ENCODE peak calls at places on chromosomes 5 and 9, in eight cellular contexts. J is NCI-H1105 treated with DMSO at 0.1 percent for 48 hours; B is stimulated activated CD8-positive, alpha-beta memory T cell treated with anti-CD3 and anti-CD28 coated beads, Interleukin-4, amount 100 ng/mL, for 48 hours; U is activated gamma-delta T cell treated with Interleukin-2 at 50 U/mL for 16 hours; P is T-helper 1 cell; V is ecto neural progenitor cell; H is stimulated activated naive B cell treated with anti-CD40 and anti-IgM and Interleukin-4, amounts not matched to agents 10 μg/mL and 1 μg/mL and 100 μg/mL, for 72 hours; A is islet precursor cell. F is an unnamed sample.

GRCh38 chr5:96259211-96259772 is 173.8 kb downstream of the PCSK1 start:
- DNase-seq in J (no peak), B (no peak), U (no peak), P (no peak), V (no peak), H (no peak), A (no peak), F (no peak)

GRCh38 chr5:120684749-120685415 is 220.8 kb downstream of the PRR16 start:
- DNase-seq in J (no peak), B (no peak), U (no peak), P (no peak), V (no peak), H (no peak), A (peak), F (no peak)

GRCh38 chr9:112864413-112864812 is 26.3 kb downstream of the SLC46A2 start:
- DNase-seq in J (no peak), B (no peak), U (no peak), P (no peak), V (no peak), H (no peak), A (no peak), F (no peak)

GRCh38 chr5:10975915-10976314 is 214.9 kb upstream of the DAP start:
- DNase-seq in J (no peak), B (no peak), U (no peak), P (no peak), V (no peak), H (no peak), A (peak), F (no peak)

GRCh38 chr5:119333421-119333851 is 22.4 kb upstream of the TNFAIP8 start:
- DNase-seq in J (no peak), B (no peak), U (no peak), P (no peak), V (no peak), H (no peak), A (no peak), F (no peak)

GRCh38 chr9:92961627-92962302 is 14.4 kb downstream of the FGD3 start:
- DNase-seq in J (no peak), B (peak), U (peak), P (no peak), V (no peak), H (peak), A (no peak), F (no peak)

GRCh38 chr9:100351508-100351907 is 1.2 kb downstream of the TEX10 start:
- DNase-seq in J (no peak), B (no peak), U (no peak), P (no peak), V (no peak), H (no peak), A (no peak), F (no peak)

GRCh38 chr5:64437496-64437895 is 68.3 kb upstream of the RGS7BP start:
- DNase-seq in J (no peak), B (no peak), U (no peak), P (no peak), V (no peak), H (no peak), A (no peak), F (no peak)

GRCh38 chr9:124078641-124079040 is 67.1 kb downstream of the LHX2 start:
- DNase-seq in J (no peak), B (no peak), U (no peak), P (no peak), V (no peak), H (no peak), A (peak), F (no peak)

GRCh38 chr9:21873540-21874221 is 71.2 kb downstream of the MTAP start:
- DNase-seq in J (no peak), B (no peak), U (no peak), P (no peak), V (no peak), H (no peak), A (no peak), F (no peak)

GRCh38 chr5:14236757-14237156 is 93.6 kb downstream of the TRIO start:
- DNase-seq in J (no peak), B (no peak), U (no peak), P (no peak), V (no peak), H (no peak), A (no peak), F (no peak)

GRCh38 chr9:110443878-110444245 is 106.2 kb upstream of the TXNDC8 start:
- DNase-seq in J (no peak), B (no peak), U (no peak), P (no peak), V (no peak), H (no peak), A (no peak), F (no peak)

GRCh38 chr9:134284273-134284672 is 42.0 kb upstream of the RXRA start:
- DNase-seq in J (no peak), B (no peak), U (no peak), P (no peak), V (no peak), H (no peak), A (no peak), F (no peak)

GRCh38 chr5:133818031-133818431 is 150.4 kb downstream of the C5orf15 start:
- DNase-seq in J (no peak), B (no peak), U (no peak), P (no peak), V (peak), H (no peak), A (no peak), F (no peak)

GRCh38 chr9:35650341-35651158 is at the start of gene SIT1:
- DNase-seq in J (no peak), B (peak), U (no peak), P (no peak), V (no peak), H (no peak), A (no peak), F (no peak)